ENCODE peak calls at places on chromosomes 3 and 15, in nine cellular contexts. S is PC-9, A is GM23248, G is GM23338, Q is mesendoderm, L is neural progenitor cell, Z is astrocyte, C is MM.1S, V is hepatocyte. N is an unnamed sample.

GRCh38 chr3:126515066-126515706 is 2.4 kb downstream of the UROC1 start:
- DNase-seq in S (no peak), A (no peak), G (no peak), Q (no peak), L (no peak), Z (no peak), C (no peak), V (no peak), N (no peak)

GRCh38 chr15:95937128-95937528 is 393.4 kb upstream of the NR2F2 start:
- DNase-seq in S (no peak), A (peak; percentile 50), G (no peak), Q (no peak), L (no peak), Z (peak; percentile 15), C (no peak), V (no peak), N (no peak)

GRCh38 chr3:115832265-115832664 is 209.0 kb downstream of the GAP43 start:
- DNase-seq in S (no peak), A (no peak), G (no peak), Q (no peak), L (peak; percentile 9), Z (no peak), C (no peak), V (no peak), N (no peak)

GRCh38 chr3:159252772-159253384 is 451.0 kb downstream of the MFSD1 start:
- DNase-seq in S (no peak), A (peak; percentile 74), G (peak; percentile 66), Q (peak; percentile 61), L (peak; percentile 52), Z (peak; percentile 58), C (peak; percentile 80), V (peak; percentile 41), N (peak; percentile 19)

GRCh38 chr3:195583831-195584542 is at the start of gene APOD:
- DNase-seq in S (peak; percentile 34), A (peak; percentile 57), G (no peak), Q (no peak), L (no peak), Z (peak; percentile 3), C (no peak), V (peak; percentile 41), N (no peak)

GRCh38 chr15:73845507-73845906 is 27.9 kb upstream of the TBC1D21 start:
- DNase-seq in S (no peak), A (no peak), G (no peak), Q (no peak), L (no peak), Z (no peak), C (no peak), V (no peak), N (no peak)

GRCh38 chr3:125375950-125376679 is 990 bp upstream of the ZNF148 start:
- DNase-seq in S (peak; percentile 70), A (peak; percentile 68), G (no peak), Q (no peak), L (no peak), Z (no peak), C (no peak), V (peak; percentile 30), N (peak; percentile 45)

GRCh38 chr3:48478631-48479555 is 25.1 kb downstream of the SHISA5 start:
- DNase-seq in S (no peak), A (no peak), G (no peak), Q (no peak), L (no peak), Z (no peak), C (peak; percentile 89), V (no peak), N (no peak)

GRCh38 chr3:38313263-38313662 is 31.2 kb downstream of the SLC22A14 start:
- DNase-seq in S (no peak), A (no peak), G (no peak), Q (no peak), L (no peak), Z (no peak), C (no peak), V (no peak), N (no peak)

GRCh38 chr3:87997298-87997697 is 61.5 kb downstream of the CGGBP1 start:
- DNase-seq in S (no peak), A (peak; percentile 33), G (no peak), Q (no peak), L (no peak), Z (no peak), C (no peak), V (no peak), N (no peak)

GRCh38 chr3:10955694-10956453 is 36.7 kb upstream of the SLC6A1 start:
- DNase-seq in S (no peak), A (no peak), G (no peak), Q (no peak), L (no peak), Z (no peak), C (no peak), V (no peak), N (no peak)

GRCh38 chr3:98274914-98275313 is 7.4 kb upstream of the OR5H2 start:
- DNase-seq in S (no peak), A (no peak), G (no peak), Q (no peak), L (no peak), Z (no peak), C (no peak), V (no peak), N (no peak)

GRCh38 chr3:98269846-98270245 is 5.8 kb downstream of the OR5H6 start:
- DNase-seq in S (no peak), A (no peak), G (no peak), Q (no peak), L (no peak), Z (no peak), C (no peak), V (no peak), N (no peak)

DNA sequence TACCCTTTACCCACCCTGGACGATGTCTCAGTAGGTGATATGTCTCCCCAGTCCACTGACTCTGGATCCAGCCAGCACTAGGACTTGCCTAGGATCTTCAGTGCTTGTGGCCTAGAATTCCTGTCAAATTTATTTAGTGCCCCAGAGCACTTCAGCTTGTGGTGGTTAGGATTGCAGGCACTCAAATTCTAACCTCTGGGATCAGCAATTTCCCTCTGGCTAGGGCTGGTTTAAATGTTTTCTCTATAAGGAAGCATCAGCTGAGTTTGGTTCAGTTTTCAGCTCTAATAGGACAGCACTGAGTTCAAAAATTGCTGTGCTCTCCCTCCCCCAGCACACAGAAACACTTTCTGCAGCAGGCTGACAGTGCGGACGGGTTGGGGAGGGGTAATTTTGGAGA is 8.1 kb downstream of the OR5H6 start:
- DNase-seq in S (no peak), A (no peak), G (no peak), Q (peak; percentile 18), L (no peak), Z (no peak), C (no peak), V (no peak), N (no peak)
- H3K79me2 ChIP-seq in S (no peaks in the 10 kb centered on the region), A (no peaks in the 10 kb centered on the region), G (no peaks in the 10 kb centered on the region), Q (no peaks in the 10 kb centered on the region), L (no peaks in the 10 kb centered on the region), Z (no peaks in the 10 kb centered on the region), C (no peaks in the 10 kb centered on the region), V (no peaks in the 10 kb centered on the region), N (no peaks in the 10 kb centered on the region)

GRCh38 chr3:16264708-16265454 is at the start of the genes DPH3 and OXNAD1:
- DNase-seq in S (peak; percentile 94), A (peak; percentile 100), G (peak; percentile 100), Q (peak; percentile 100), L (peak; percentile 100), Z (peak; percentile 98), C (peak; percentile 100), V (peak; percentile 100), N (peak; percentile 86)
- H3K79me2 ChIP-seq in S (peaks cover 65% of the 10 kb centered on the region), A (peaks cover 76% of the 10 kb centered on the region), G (peaks cover 72% of the 10 kb centered on the region), Q (peaks cover 38% of the 10 kb centered on the region), L (peaks cover 76% of the 10 kb centered on the region), Z (peaks cover 64% of the 10 kb centered on the region), C (peaks cover 82% of the 10 kb centered on the region), V (peaks cover 63% of the 10 kb centered on the region), N (peaks cover 63% of the 10 kb centered on the region)

GRCh38 chr3:110710605-110711004 is 361.0 kb upstream of the NECTIN3 start:
- DNase-seq in S (no peak), A (no peak), G (no peak), Q (no peak), L (no peak), Z (no peak), C (no peak), V (peak; percentile 28), N (no peak)
- H3K79me2 ChIP-seq in S (no peaks in the 10 kb centered on the region), A (no peaks in the 10 kb centered on the region), G (no peaks in the 10 kb centered on the region), Q (no peaks in the 10 kb centered on the region), L (no peaks in the 10 kb centered on the region), Z (no peaks in the 10 kb centered on the region), C (no peaks in the 10 kb centered on the region), V (no peaks in the 10 kb centered on the region), N (no peaks in the 10 kb centered on the region)

DNA sequence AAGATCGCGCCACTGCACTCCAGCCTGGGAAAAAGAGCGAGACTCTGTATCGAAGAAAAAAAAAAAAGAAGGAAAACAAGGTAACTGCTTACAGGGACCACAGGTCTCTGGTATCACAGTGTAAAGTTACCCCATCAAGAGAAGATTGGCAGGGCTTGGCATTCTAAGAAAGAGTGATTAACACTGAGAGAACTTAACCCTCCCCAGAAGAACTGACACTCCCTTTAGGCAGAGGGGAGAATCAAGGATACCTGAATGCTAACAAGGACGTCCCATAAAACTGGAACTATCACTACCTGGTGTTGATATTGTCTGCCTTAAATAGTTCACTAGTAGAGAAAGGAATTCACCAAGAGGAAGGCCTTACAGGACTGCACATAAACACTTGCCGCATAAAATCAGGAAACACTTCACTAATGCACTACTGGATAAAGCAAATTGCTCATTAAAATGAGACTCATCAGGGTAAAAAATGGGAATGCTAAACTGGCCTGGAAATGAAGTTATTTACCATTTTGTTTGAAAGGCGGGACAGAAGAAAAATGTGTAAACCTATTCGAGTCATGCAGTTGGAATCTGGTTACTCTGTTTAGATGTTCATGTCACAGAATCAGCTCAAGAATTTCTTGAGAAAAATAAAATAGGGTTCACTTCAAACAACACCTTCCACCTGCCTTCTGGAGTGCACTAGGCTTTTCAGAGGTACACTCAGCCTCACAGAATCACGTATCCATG is 121.6 kb downstream of the FOXP1 start:
- DNase-seq in S (peak; percentile 74), A (peak; percentile 25), G (no peak), Q (peak; percentile 29), L (no peak), Z (peak; percentile 62), C (no peak), V (no peak), N (no peak)
- H3K79me2 ChIP-seq in S (no peaks in the 10 kb centered on the region), A (peaks cover 50% of the 10 kb centered on the region), G (no peaks in the 10 kb centered on the region), Q (no peaks in the 10 kb centered on the region), L (no peaks in the 10 kb centered on the region), Z (peaks cover 79% of the 10 kb centered on the region), C (no peaks in the 10 kb centered on the region), V (peaks cover 35% of the 10 kb centered on the region), N (no peaks in the 10 kb centered on the region)

N was measured in keratinocyte.